ENCODE peak calls at places on chromosomes 1 and 21, in eight cellular contexts. Q, I, L, X, S, P, V and R are unnamed samples.

GRCh38 chr1:201212461-201213055 is 21.9 kb downstream of the IGFN1 start:
- DNase-seq in Q (no peak), I (no peak), L (no peak), X (no peak), S (no peak), P (peak; percentile 53), V (no peak), R (no peak)

GRCh38 chr1:164794310-164794709 is 235.3 kb downstream of the PBX1 start:
- DNase-seq in Q (peak; percentile 60), I (peak; percentile 31), L (peak; percentile 95), X (no peak), S (no peak), P (no peak), V (peak; percentile 96), R (peak; percentile 84)

GRCh38 chr1:181044449-181044966 is 10.7 kb downstream of the MR1 start:
- DNase-seq in Q (peak; percentile 66), I (no peak), L (peak; percentile 15), X (peak; percentile 68), S (peak; percentile 42), P (no peak), V (no peak), R (no peak)

GRCh38 chr1:43439781-43440180 is 13.9 kb downstream of the HYI start:
- DNase-seq in Q (no peak), I (no peak), L (no peak), X (no peak), S (peak; percentile 5), P (peak; percentile 33), V (no peak), R (no peak)

GRCh38 chr21:33135925-33136324 is 66.0 kb downstream of the OLIG1 start:
- DNase-seq in Q (no peak), I (no peak), L (no peak), X (no peak), S (no peak), P (no peak), V (no peak), R (no peak)

GRCh38 chr1:205013683-205014367 is 29.2 kb upstream of the CNTN2 start:
- DNase-seq in Q (no peak), I (no peak), L (peak; percentile 57), X (no peak), S (no peak), P (no peak), V (no peak), R (no peak)

GRCh38 chr1:205822397-205822796 is 9.4 kb upstream of the SLC41A1 start:
- DNase-seq in Q (no peak), I (no peak), L (no peak), X (no peak), S (no peak), P (no peak), V (no peak), R (no peak)

GRCh38 chr1:84996846-84997666 is at the start of gene MCOLN2:
- DNase-seq in Q (peak; percentile 24), I (no peak), L (peak; percentile 10), X (no peak), S (peak; percentile 45), P (peak; percentile 89), V (no peak), R (no peak)

GRCh38 chr1:25178917-25179571 is 53.3 kb downstream of the SYF2 start:
- DNase-seq in Q (no peak), I (no peak), L (no peak), X (no peak), S (no peak), P (no peak), V (no peak), R (no peak)

GRCh38 chr1:1164701-1165451 is 8.8 kb upstream of the TTLL10 start:
- DNase-seq in Q (peak; percentile 29), I (no peak), L (no peak), X (no peak), S (peak; percentile 67), P (no peak), V (no peak), R (no peak)

GRCh38 chr1:63951076-63951946 is 177.5 kb downstream of the ROR1 start:
- DNase-seq in Q (no peak), I (no peak), L (peak; percentile 56), X (no peak), S (no peak), P (no peak), V (peak; percentile 79), R (no peak)

GRCh38 chr1:21775985-21776562 is 6.9 kb downstream of the USP48 start:
- DNase-seq in Q (peak; percentile 68), I (no peak), L (no peak), X (no peak), S (no peak), P (no peak), V (peak; percentile 32), R (peak; percentile 53)

GRCh38 chr1:31732343-31732742 is 28.5 kb upstream of the COL16A1 start:
- DNase-seq in Q (no peak), I (no peak), L (no peak), X (no peak), S (no peak), P (no peak), V (no peak), R (no peak)

GRCh38 chr1:240608707-240609106 is 3.2 kb downstream of the GREM2 start:
- DNase-seq in Q (peak; percentile 38), I (no peak), L (peak; percentile 10), X (no peak), S (peak; percentile 18), P (no peak), V (no peak), R (no peak)

GRCh38 chr1:36851087-36851486 is 183.2 kb downstream of the GRIK3 start:
- DNase-seq in Q (no peak), I (no peak), L (no peak), X (no peak), S (no peak), P (no peak), V (no peak), R (no peak)

GRCh38 chr1:6601049-6601864 is 1.4 kb downstream of the KLHL21 start:
- DNase-seq in Q (peak; percentile 82), I (peak; percentile 84), L (peak; percentile 94), X (peak; percentile 62), S (peak; percentile 78), P (peak; percentile 91), V (peak; percentile 91), R (peak; percentile 79)

GRCh38 chr1:39663559-39663958 is 8.3 kb downstream of the NT5C1A start:
- DNase-seq in Q (no peak), I (no peak), L (no peak), X (no peak), S (no peak), P (no peak), V (no peak), R (no peak)

GRCh38 chr1:202589190-202589680 is 121.0 kb downstream of the SYT2 start:
- DNase-seq in Q (peak; percentile 96), I (peak; percentile 83), L (peak; percentile 99), X (no peak), S (peak; percentile 73), P (no peak), V (peak; percentile 98), R (peak; percentile 91)
- TF ChIP-seq CTCF in Q (no peak), I (no peak), L (no peak), X (no peak), S (no peak), P (no peak), V (no peak), R (no peak)

GRCh38 chr1:49059087-49059486 is 282.4 kb upstream of the BEND5 start:
- DNase-seq in Q (no peak), I (no peak), L (no peak), X (no peak), S (no peak), P (no peak), V (no peak), R (no peak)

DNA sequence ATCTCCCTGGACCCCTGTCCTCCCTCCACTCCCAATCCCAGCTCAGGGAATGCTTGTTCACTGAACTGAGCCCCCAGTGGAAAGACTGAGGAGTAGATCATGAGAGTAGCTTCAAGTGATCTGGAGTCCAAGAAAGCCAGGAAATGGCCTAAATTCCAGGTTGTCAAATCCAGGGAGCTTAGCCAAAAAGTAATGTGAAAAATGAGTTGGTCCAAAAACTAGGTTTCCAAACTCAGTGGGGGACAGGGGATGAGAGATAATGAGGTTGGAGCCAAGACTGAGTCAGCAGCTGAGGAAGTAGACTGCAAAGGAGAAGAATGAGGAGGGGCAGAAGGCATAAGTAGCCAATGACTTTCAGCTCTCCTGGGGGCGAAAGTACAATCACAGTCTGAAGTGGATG is 284.1 kb upstream of the BEND5 start:
- DNase-seq in Q (no peak), I (no peak), L (peak; percentile 66), X (no peak), S (no peak), P (no peak), V (peak; percentile 81), R (no peak)
- TF ChIP-seq CTCF in Q (no peak), I (no peak), L (no peak), X (no peak), S (no peak), P (no peak), V (no peak), R (no peak)

DNA sequence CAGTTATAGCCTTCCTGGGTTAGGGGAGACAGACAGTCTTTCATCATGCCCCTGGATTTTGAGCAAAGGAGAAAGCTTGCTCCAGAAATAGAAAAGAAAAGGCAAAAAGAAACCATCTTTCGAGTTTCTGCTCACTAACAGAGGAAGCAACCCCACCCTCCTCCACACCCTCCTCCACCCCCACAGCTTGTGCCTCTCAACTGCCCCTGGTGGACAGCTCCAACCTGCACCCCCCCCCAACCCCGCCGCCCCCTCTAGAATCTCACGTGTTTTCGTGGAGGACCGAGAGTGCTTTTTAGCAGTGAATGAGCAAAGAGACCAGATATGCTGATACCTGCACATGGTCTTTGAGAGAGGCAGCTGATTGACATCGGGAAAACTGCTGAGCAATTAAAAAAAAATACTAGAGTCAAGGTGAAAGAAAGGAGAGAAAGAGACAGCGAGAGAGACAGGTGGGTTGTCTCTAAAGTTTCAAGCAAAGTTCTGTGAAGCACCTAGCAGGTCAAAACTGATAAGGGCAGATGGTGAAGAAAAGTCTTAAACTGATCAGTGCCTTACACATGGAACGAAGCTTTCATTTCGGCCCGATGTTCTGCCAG is 358.3 kb downstream of the KIF26B start:
- DNase-seq in Q (no peak), I (no peak), L (peak; percentile 14), X (no peak), S (no peak), P (no peak), V (no peak), R (no peak)
- TF ChIP-seq CTCF in Q (no peak), I (no peak), L (peak; percentile 13), X (no peak), S (no peak), P (no peak), V (peak; percentile 9), R (peak; percentile 35)

GRCh38 chr1:226708967-226709396 is 30.1 kb downstream of the ITPKB start:
- DNase-seq in Q (no peak), I (no peak), L (no peak), X (no peak), S (no peak), P (no peak), V (no peak), R (no peak)

GRCh38 chr1:226704169-226704921 is 34.7 kb downstream of the ITPKB start:
- DNase-seq in Q (no peak), I (no peak), L (no peak), X (no peak), S (no peak), P (no peak), V (no peak), R (no peak)

GRCh38 chr1:226709942-226710341 is 29.1 kb downstream of the ITPKB start:
- DNase-seq in Q (no peak), I (no peak), L (no peak), X (no peak), S (no peak), P (no peak), V (no peak), R (no peak)

GRCh38 chr1:226708342-226708780 is 30.7 kb downstream of the ITPKB start:
- DNase-seq in Q (no peak), I (peak; percentile 61), L (peak; percentile 75), X (no peak), S (no peak), P (no peak), V (peak; percentile 69), R (no peak)

GRCh38 chr1:226706664-226707063 is 32.4 kb downstream of the ITPKB start:
- DNase-seq in Q (no peak), I (no peak), L (no peak), X (no peak), S (no peak), P (no peak), V (no peak), R (no peak)
- TF ChIP-seq CTCF in Q (no peak), I (no peak), L (no peak), X (no peak), S (no peak), P (no peak), V (no peak), R (no peak)